ENCODE peak calls at places on chromosomes 13 and 19, in four cellular contexts. One of them, this sample, is unnamed. For H3K4me1, the result is how much of the 10 kb centered on the place peaks cover.

GRCh38 chr13:94481966-94482365 is 2.5 kb upstream of the DCT start:
- DNase-seq in astrocyte: peak
- DNase-seq in HCT116: no peak
- DNase-seq in Caco-2: no peak
- DNase-seq in this sample: no peak

GRCh38 chr13:50509771-50510441 is 333.6 kb downstream of the DLEU7 start:
- DNase-seq in astrocyte: peak
- DNase-seq in HCT116: no peak
- DNase-seq in Caco-2: no peak
- DNase-seq in this sample: no peak

GRCh38 chr13:28548468-28548867 is 53.5 kb upstream of the FLT1 start:
- DNase-seq in astrocyte: no peak
- DNase-seq in HCT116: no peak
- DNase-seq in Caco-2: no peak
- DNase-seq in this sample: no peak

GRCh38 chr13:94236132-94236531 is 243.3 kb downstream of the DCT start:
- DNase-seq in astrocyte: no peak
- DNase-seq in HCT116: no peak
- DNase-seq in Caco-2: no peak
- DNase-seq in this sample: no peak

GRCh38 chr19:52099497-52100138 is 4.1 kb upstream of the ZNF841 start:
- DNase-seq in astrocyte: no peak
- DNase-seq in HCT116: no peak
- DNase-seq in Caco-2: no peak
- DNase-seq in this sample: no peak

GRCh38 chr19:15330801-15331418 is 1.4 kb downstream of the BRD4 start:
- DNase-seq in astrocyte: peak
- DNase-seq in HCT116: no peak
- DNase-seq in Caco-2: no peak
- DNase-seq in this sample: no peak

GRCh38 chr13:82878536-82878935 is 1003.7 kb downstream of the SLITRK1 start:
- DNase-seq in astrocyte: peak
- DNase-seq in HCT116: no peak
- DNase-seq in Caco-2: no peak
- DNase-seq in this sample: no peak

GRCh38 chr19:45593520-45593919 is 8.5 kb downstream of the GPR4 start:
- DNase-seq in astrocyte: no peak
- DNase-seq in HCT116: no peak
- DNase-seq in Caco-2: no peak
- DNase-seq in this sample: no peak

GRCh38 chr19:48466571-48467325 is 2.4 kb upstream of the CYTH2 start:
- DNase-seq in astrocyte: peak
- DNase-seq in HCT116: no peak
- DNase-seq in Caco-2: no peak
- DNase-seq in this sample: no peak

GRCh38 chr13:23627419-23627818 is 57.2 kb downstream of the TNFRSF19 start:
- DNase-seq in astrocyte: no peak
- DNase-seq in HCT116: no peak
- DNase-seq in Caco-2: no peak
- DNase-seq in this sample: no peak

GRCh38 chr13:95155093-95155492 is 146.2 kb downstream of the ABCC4 start:
- DNase-seq in astrocyte: no peak
- DNase-seq in HCT116: no peak
- DNase-seq in Caco-2: no peak
- DNase-seq in this sample: no peak

GRCh38 chr19:12481781-12482504 is 2.7 kb downstream of the ZNF709 start:
- DNase-seq in astrocyte: no peak
- DNase-seq in HCT116: no peak
- DNase-seq in Caco-2: no peak
- DNase-seq in this sample: no peak

GRCh38 chr13:39263033-39263432 is 224.8 kb downstream of the NHLRC3 start:
- DNase-seq in astrocyte: no peak
- DNase-seq in HCT116: peak
- DNase-seq in Caco-2: peak
- DNase-seq in this sample: peak

GRCh38 chr19:47020992-47021496 is 1.4 kb downstream of the NPAS1 start:
- DNase-seq in astrocyte: no peak
- DNase-seq in HCT116: no peak
- DNase-seq in Caco-2: no peak
- DNase-seq in this sample: no peak

GRCh38 chr13:50277906-50278305 is 262.7 kb downstream of the KCNRG start:
- DNase-seq in astrocyte: no peak
- DNase-seq in HCT116: no peak
- DNase-seq in Caco-2: no peak
- DNase-seq in this sample: no peak

GRCh38 chr13:26508885-26509284 is 48.6 kb upstream of the WASF3 start:
- DNase-seq in astrocyte: peak
- DNase-seq in HCT116: no peak
- DNase-seq in Caco-2: no peak
- DNase-seq in this sample: peak

GRCh38 chr13:29522044-29522685 is 73.3 kb downstream of the SLC7A1 start:
- DNase-seq in astrocyte: peak
- DNase-seq in HCT116: no peak
- DNase-seq in Caco-2: no peak
- DNase-seq in this sample: peak

GRCh38 chr19:4675346-4675745 is 5.2 kb upstream of the MYDGF start:
- DNase-seq in astrocyte: no peak
- DNase-seq in HCT116: no peak
- DNase-seq in Caco-2: no peak
- DNase-seq in this sample: no peak

GRCh38 chr19:13838943-13839192 is 38.1 kb upstream of the NANOS3 start:
- DNase-seq in astrocyte: no peak
- DNase-seq in HCT116: no peak
- DNase-seq in Caco-2: no peak
- DNase-seq in this sample: no peak

GRCh38 chr13:46321494-46322225 is 65.4 kb downstream of the RUBCNL start:
- DNase-seq in astrocyte: peak
- DNase-seq in HCT116: peak
- DNase-seq in Caco-2: peak
- DNase-seq in this sample: peak

GRCh38 chr13:27403727-27404385 is 20.6 kb upstream of the GTF3A start:
- DNase-seq in astrocyte: no peak
- DNase-seq in HCT116: no peak
- DNase-seq in Caco-2: peak
- DNase-seq in this sample: no peak

GRCh38 chr13:107867701-107868661 is 347.4 kb downstream of the LIG4 start:
- DNase-seq in astrocyte: peak
- DNase-seq in HCT116: no peak
- DNase-seq in Caco-2: no peak
- DNase-seq in this sample: no peak

GRCh38 chr19:49119411-49120324 is at the start of gene PPFIA3:
- DNase-seq in astrocyte: peak
- DNase-seq in HCT116: no peak
- DNase-seq in Caco-2: peak
- DNase-seq in this sample: peak

GRCh38 chr19:31491246-31491645 is 142.0 kb upstream of the TSHZ3 start:
- DNase-seq in astrocyte: peak
- DNase-seq in HCT116: no peak
- DNase-seq in Caco-2: no peak
- DNase-seq in this sample: no peak

GRCh38 chr13:27783111-27783510 is 9.2 kb upstream of the GSX1 start:
- DNase-seq in astrocyte: no peak
- DNase-seq in HCT116: no peak
- DNase-seq in Caco-2: no peak
- DNase-seq in this sample: no peak

GRCh38 chr19:13835791-13836723 is 40.8 kb downstream of the ZSWIM4 start:
- DNase-seq in astrocyte: no peak
- DNase-seq in HCT116: no peak
- DNase-seq in Caco-2: no peak
- DNase-seq in this sample: no peak

GRCh38 chr19:58395220-58395978 is at the start of gene RNF225:
- DNase-seq in astrocyte: no peak
- DNase-seq in HCT116: no peak
- DNase-seq in Caco-2: peak
- DNase-seq in this sample: no peak

GRCh38 chr19:48558018-48558684 is 6.2 kb downstream of the SULT2B1 start:
- DNase-seq in astrocyte: peak
- DNase-seq in HCT116: peak
- DNase-seq in Caco-2: peak
- DNase-seq in this sample: no peak

GRCh38 chr19:46610851-46611770 is 10.0 kb downstream of the CALM3 start:
- DNase-seq in astrocyte: peak
- DNase-seq in HCT116: no peak
- DNase-seq in Caco-2: no peak
- DNase-seq in this sample: peak

GRCh38 chr19:3575260-3575741 is 2.6 kb downstream of the HMG20B start:
- DNase-seq in astrocyte: no peak
- DNase-seq in HCT116: no peak
- DNase-seq in Caco-2: no peak
- DNase-seq in this sample: no peak

GRCh38 chr19:3577741-3578344 is 5.1 kb downstream of the HMG20B start:
- DNase-seq in astrocyte: no peak
- DNase-seq in HCT116: no peak
- DNase-seq in Caco-2: no peak
- DNase-seq in this sample: no peak

GRCh38 chr19:3578390-3578789 is 5.6 kb downstream of the HMG20B start:
- DNase-seq in astrocyte: no peak
- DNase-seq in HCT116: no peak
- DNase-seq in Caco-2: no peak
- DNase-seq in this sample: no peak

GRCh38 chr19:3575949-3576673 is 3.4 kb downstream of the HMG20B start:
- DNase-seq in astrocyte: no peak
- DNase-seq in HCT116: no peak
- DNase-seq in Caco-2: no peak
- DNase-seq in this sample: no peak

GRCh38 chr19:3576696-3577443 is 4.1 kb downstream of the HMG20B start:
- DNase-seq in astrocyte: peak
- DNase-seq in HCT116: no peak
- DNase-seq in Caco-2: no peak
- DNase-seq in this sample: no peak
- H3K4me1 ChIP-seq in astrocyte: under half
- H3K4me1 ChIP-seq in HCT116: half or more
- H3K4me1 ChIP-seq in Caco-2: under half
- H3K4me1 ChIP-seq in this sample: under half

GRCh38 chr13:53200498-53201453 is 172.2 kb downstream of the OLFM4 start:
- DNase-seq in astrocyte: no peak
- DNase-seq in HCT116: no peak
- DNase-seq in Caco-2: no peak
- DNase-seq in this sample: peak
- TF ChIP-seq CTCF in astrocyte: peak
- TF ChIP-seq CTCF in HCT116: peak
- TF ChIP-seq CTCF in Caco-2: no peak
- TF ChIP-seq CTCF in this sample: peak

DNA sequence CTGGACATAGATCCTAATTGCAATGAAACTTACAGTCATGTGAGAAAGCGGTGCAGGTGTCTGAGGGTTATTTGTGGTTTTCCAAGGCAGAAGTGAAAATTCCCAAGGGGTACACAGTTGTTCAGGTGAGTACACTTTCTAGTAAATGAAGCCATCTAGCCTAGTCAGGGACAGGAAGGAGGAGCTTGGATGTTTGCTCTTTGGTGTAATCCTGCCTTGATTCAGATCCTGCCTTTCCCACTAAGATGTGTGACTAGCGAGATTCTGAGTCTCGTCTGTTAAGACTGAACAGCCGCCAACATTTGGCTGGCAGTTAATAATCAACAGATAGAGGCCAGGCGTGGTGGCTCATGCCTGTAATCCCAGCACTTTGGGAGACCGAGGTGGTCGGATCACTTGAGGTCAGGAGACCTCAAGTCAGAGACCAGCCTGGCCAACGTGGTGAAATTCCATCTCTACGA is 2.5 kb downstream of the RPS9 start:
- DNase-seq in astrocyte: no peak
- DNase-seq in HCT116: no peak
- DNase-seq in Caco-2: no peak
- DNase-seq in this sample: no peak
- H3K4me1 ChIP-seq in astrocyte: under half
- H3K4me1 ChIP-seq in HCT116: half or more
- H3K4me1 ChIP-seq in Caco-2: half or more
- H3K4me1 ChIP-seq in this sample: half or more

DNA sequence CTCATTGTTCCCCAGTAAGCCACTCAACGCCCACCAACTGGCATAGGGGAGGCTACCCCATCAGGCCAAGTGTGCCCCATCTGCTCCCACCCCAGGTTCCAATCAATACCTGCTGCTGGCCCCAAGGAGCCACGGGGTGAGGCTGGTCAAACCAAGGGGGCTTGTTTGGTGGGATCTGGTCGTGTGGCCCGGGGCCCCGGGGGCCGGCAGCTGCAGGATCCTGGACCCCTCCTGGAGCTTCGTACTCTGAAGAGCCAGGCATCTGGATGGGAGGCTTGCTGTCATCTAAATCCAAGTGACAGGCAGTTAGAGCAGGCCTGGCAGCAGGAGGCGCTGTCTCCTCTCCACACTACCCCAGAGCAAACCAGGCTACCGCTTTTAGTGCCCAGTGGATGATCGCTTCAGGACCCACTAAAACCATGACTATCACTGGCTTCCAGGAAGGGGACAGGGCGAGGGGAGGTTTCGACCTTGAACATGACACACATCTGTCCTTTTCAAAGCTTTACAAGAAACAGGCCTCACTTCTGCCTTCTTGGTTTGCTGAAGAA is 14.2 kb downstream of the CHERP start:
- DNase-seq in astrocyte: no peak
- DNase-seq in HCT116: no peak
- DNase-seq in Caco-2: no peak
- DNase-seq in this sample: no peak
- TF ChIP-seq CTCF in astrocyte: peak
- TF ChIP-seq CTCF in HCT116: peak
- TF ChIP-seq CTCF in Caco-2: peak
- TF ChIP-seq CTCF in this sample: no peak

This sample was measured in tibial nerve.